ENCODE peak calls at places on chromosomes 7 and 10, in ten cellular contexts. W, P, T, B, E, U, Z, N, X and Q are unnamed samples. For H3K4me1, the result is how much of the 10 kb centered on the place peaks cover.

GRCh38 chr10:89306019-89306418 is 4.2 kb downstream of the IFIT2 start:
- DNase-seq in W (no peak), P (no peak), T (no peak), B (no peak), E (no peak), U (no peak), Z (no peak), N (no peak), X (no peak), Q (no peak)

GRCh38 chr7:18437086-18437485 is 58.5 kb upstream of the HDAC9 start:
- DNase-seq in W (no peak), P (no peak), T (no peak), B (no peak), E (no peak), U (no peak), Z (no peak), N (no peak), X (no peak), Q (no peak)

GRCh38 chr10:124601431-124602120 is 140.0 kb downstream of the LHPP start:
- DNase-seq in W (no peak), P (no peak), T (no peak), B (peak), E (no peak), U (peak), Z (no peak), N (no peak), X (peak), Q (peak)

GRCh38 chr10:95330966-95331453 is 40.2 kb upstream of the PDLIM1 start:
- DNase-seq in W (no peak), P (no peak), T (no peak), B (no peak), E (no peak), U (no peak), Z (no peak), N (no peak), X (no peak), Q (no peak)

GRCh38 chr10:6171891-6172354 is 30.8 kb upstream of the PFKFB3 start:
- DNase-seq in W (no peak), P (no peak), T (peak), B (peak), E (peak), U (peak), Z (peak), N (no peak), X (peak), Q (no peak)

GRCh38 chr7:155557778-155558177 is 11.4 kb upstream of the CNPY1 start:
- DNase-seq in W (no peak), P (no peak), T (no peak), B (no peak), E (no peak), U (no peak), Z (no peak), N (no peak), X (no peak), Q (no peak)

GRCh38 chr10:9158675-9159074 is 1104.2 kb downstream of the GATA3 start:
- DNase-seq in W (no peak), P (no peak), T (no peak), B (no peak), E (no peak), U (no peak), Z (no peak), N (no peak), X (no peak), Q (no peak)

GRCh38 chr7:27190284-27190748 is 5.3 kb upstream of the HOXA11 start:
- DNase-seq in W (no peak), P (no peak), T (no peak), B (no peak), E (no peak), U (no peak), Z (peak), N (no peak), X (no peak), Q (no peak)

GRCh38 chr7:44283381-44284211 is 41.8 kb downstream of the CAMK2B start:
- DNase-seq in W (no peak), P (no peak), T (peak), B (peak), E (no peak), U (peak), Z (peak), N (no peak), X (peak), Q (peak)

GRCh38 chr10:10951675-10952074 is 66.0 kb upstream of the CELF2 start:
- DNase-seq in W (no peak), P (no peak), T (no peak), B (no peak), E (no peak), U (no peak), Z (no peak), N (no peak), X (no peak), Q (no peak)

GRCh38 chr10:124534231-124534798 is 72.7 kb downstream of the LHPP start:
- DNase-seq in W (peak), P (no peak), T (peak), B (no peak), E (no peak), U (peak), Z (peak), N (peak), X (no peak), Q (peak)

GRCh38 chr7:135653285-135654080 is 8.8 kb upstream of the STMP1 start:
- DNase-seq in W (peak), P (no peak), T (no peak), B (no peak), E (no peak), U (no peak), Z (no peak), N (peak), X (no peak), Q (no peak)

GRCh38 chr7:139875821-139876241 is 46.8 kb downstream of the TBXAS1 start:
- DNase-seq in W (no peak), P (no peak), T (no peak), B (no peak), E (no peak), U (no peak), Z (no peak), N (no peak), X (no peak), Q (no peak)

GRCh38 chr10:28939352-28940157 is 262.2 kb downstream of the BAMBI start:
- DNase-seq in W (peak), P (no peak), T (peak), B (peak), E (peak), U (peak), Z (peak), N (peak), X (peak), Q (peak)

GRCh38 chr7:80896856-80897598 is 21.8 kb downstream of the SEMA3C start:
- DNase-seq in W (no peak), P (no peak), T (no peak), B (no peak), E (no peak), U (no peak), Z (no peak), N (no peak), X (no peak), Q (no peak)

GRCh38 chr7:69932034-69932628 is 333.9 kb downstream of the AUTS2 start:
- DNase-seq in W (peak), P (no peak), T (no peak), B (no peak), E (no peak), U (no peak), Z (no peak), N (peak), X (no peak), Q (no peak)

DNA sequence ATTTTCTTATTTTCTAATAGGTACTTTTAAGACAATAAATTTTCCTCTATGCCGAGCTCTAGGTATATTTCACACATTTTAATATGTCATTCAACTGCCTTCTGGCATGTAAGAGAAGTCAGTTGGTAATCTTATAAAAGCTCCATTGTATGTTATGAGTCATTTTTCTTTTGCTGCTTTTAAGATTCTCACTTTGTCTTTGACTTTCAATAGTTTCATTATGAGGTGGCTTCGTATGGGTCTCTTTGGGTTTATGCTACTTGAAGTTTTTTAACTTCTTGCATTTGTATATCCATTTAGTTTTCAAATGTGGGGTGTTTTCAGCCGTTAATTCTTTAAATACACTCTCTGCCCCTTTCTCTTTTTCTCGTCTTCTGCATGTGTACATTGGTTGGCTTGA is 80.5 kb downstream of the ABCA13 start:
- DNase-seq in W (no peak), P (no peak), T (no peak), B (no peak), E (no peak), U (no peak), Z (no peak), N (no peak), X (no peak), Q (no peak)
- H3K27ac ChIP-seq in W (no peak), P (no peak), T (no peak), B (no peak), E (no peak), U (no peak), Z (no peak), N (no peak), X (no peak), Q (no peak)

GRCh38 chr10:83990126-83990525 is 149.2 kb upstream of the GHITM start:
- DNase-seq in W (no peak), P (no peak), T (no peak), B (no peak), E (no peak), U (no peak), Z (no peak), N (no peak), X (no peak), Q (no peak)
- H3K4me1 ChIP-seq in W (under half), P (under half), T (under half), B (under half), E (under half), U (under half), Z (under half), N (under half), X (under half), Q (under half)

GRCh38 chr7:86914468-86915054 is 144.9 kb downstream of the ELAPOR2 start:
- DNase-seq in W (peak), P (no peak), T (no peak), B (no peak), E (no peak), U (no peak), Z (no peak), N (peak), X (no peak), Q (no peak)
- TF ChIP-seq CTCF in W (no peak), P (peak), T (no peak), B (peak), E (peak), U (no peak), Z (peak), N (peak), X (peak), Q (no peak)

DNA sequence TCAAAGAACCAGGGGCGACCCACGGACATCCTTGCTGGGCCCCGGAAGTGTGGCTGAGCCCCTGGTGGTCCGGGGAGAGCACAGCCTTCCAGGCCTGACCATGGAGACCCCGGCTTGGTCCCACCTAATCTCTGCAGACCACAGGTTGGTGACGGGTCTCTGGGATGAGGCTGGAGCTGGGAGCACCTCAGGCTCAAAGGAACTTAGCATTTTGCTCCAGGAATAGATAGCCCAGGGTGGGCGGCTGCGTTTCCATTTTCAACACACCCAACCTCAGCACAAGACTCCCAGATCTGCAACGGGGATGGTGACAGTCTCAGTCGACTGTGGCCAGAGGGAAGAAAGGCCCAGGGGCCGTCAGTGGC is 58.5 kb downstream of the FOXL3 start:
- DNase-seq in W (no peak), P (no peak), T (no peak), B (peak), E (no peak), U (no peak), Z (no peak), N (no peak), X (no peak), Q (no peak)
- H3K27ac ChIP-seq in W (no peak), P (no peak), T (no peak), B (no peak), E (no peak), U (no peak), Z (no peak), N (no peak), X (no peak), Q (no peak)

DNA sequence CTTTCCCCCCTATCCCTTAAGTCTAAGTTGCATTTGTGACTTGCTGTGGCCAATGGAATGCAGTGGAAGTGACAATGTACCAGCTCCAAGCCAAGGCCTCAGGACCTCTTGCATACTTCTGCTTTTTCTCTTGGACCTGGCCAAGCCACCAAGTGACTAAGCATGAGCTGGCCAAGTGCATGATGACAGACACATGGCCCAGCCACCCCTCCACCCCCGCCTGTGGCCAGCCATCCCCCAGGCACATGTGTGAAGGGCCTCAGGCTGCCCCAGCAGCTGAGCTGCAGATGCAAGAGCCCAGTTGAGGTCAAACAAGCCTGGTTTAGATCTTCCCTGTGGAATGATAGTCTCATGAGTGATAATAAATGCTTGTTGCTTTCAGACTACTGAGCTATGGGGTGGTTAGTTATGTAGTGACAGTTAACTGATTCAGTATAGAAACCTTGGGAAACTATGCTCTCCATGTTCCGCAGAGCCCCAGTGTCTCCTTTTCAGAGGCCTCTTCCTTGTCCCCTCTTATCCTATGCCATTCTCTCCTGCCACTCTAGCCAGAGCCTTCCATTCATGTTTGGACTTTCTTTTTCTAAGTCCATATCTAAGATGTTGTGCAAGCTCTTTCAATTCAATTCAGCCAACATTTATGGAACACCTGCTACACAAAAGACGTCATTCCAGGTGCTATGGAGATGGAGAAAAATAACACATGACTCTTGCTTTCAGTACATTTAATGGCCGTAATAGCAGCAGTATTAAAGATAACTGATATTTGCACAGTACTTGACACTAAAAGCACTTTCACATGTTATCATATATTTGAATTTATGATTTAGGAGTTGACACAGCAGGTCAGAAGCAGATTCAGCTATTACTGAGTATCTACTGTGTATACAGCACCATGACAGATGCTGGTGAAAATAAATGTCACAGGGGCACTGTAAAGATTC is 55.5 kb upstream of the LOXL4 start:
- DNase-seq in W (no peak), P (no peak), T (peak), B (peak), E (peak), U (peak), Z (peak), N (peak), X (peak), Q (no peak)
- H3K4me1 ChIP-seq in W (under half), P (under half), T (under half), B (under half), E (under half), U (under half), Z (under half), N (under half), X (under half), Q (under half)